ENCODE peak calls at places on chromosomes 16 and 17, in six cellular contexts. One of them, this sample, is unnamed.

GRCh38 chr17:32985357-32985756 is 6.3 kb upstream of the SPACA3 start:
- DNase-seq in memory B cell: no peak
- DNase-seq in naive thymus-derived CD8-positive, alpha-beta T cell: no peak
- DNase-seq in hepatocyte: no peak
- DNase-seq in ACHN: no peak
- DNase-seq in CD8-positive, alpha-beta T cell: no peak
- DNase-seq in this sample: no peak

GRCh38 chr17:83104577-83105505 is 25.4 kb downstream of the METRNL start:
- DNase-seq in memory B cell: no peak
- DNase-seq in naive thymus-derived CD8-positive, alpha-beta T cell: no peak
- DNase-seq in hepatocyte: no peak
- DNase-seq in ACHN: no peak
- DNase-seq in CD8-positive, alpha-beta T cell: no peak
- DNase-seq in this sample: no peak

GRCh38 chr16:55494994-55495421 is 13.9 kb upstream of the LPCAT2 start:
- DNase-seq in memory B cell: no peak
- DNase-seq in naive thymus-derived CD8-positive, alpha-beta T cell: no peak
- DNase-seq in hepatocyte: peak
- DNase-seq in ACHN: peak
- DNase-seq in CD8-positive, alpha-beta T cell: no peak
- DNase-seq in this sample: peak

GRCh38 chr17:73541111-73541510 is 103.1 kb downstream of the SDK2 start:
- DNase-seq in memory B cell: no peak
- DNase-seq in naive thymus-derived CD8-positive, alpha-beta T cell: no peak
- DNase-seq in hepatocyte: no peak
- DNase-seq in ACHN: no peak
- DNase-seq in CD8-positive, alpha-beta T cell: no peak
- DNase-seq in this sample: no peak

GRCh38 chr17:38730526-38731379 is 612 bp downstream of the CISD3 start:
- DNase-seq in memory B cell: no peak
- DNase-seq in naive thymus-derived CD8-positive, alpha-beta T cell: no peak
- DNase-seq in hepatocyte: peak
- DNase-seq in ACHN: peak
- DNase-seq in CD8-positive, alpha-beta T cell: no peak
- DNase-seq in this sample: no peak

GRCh38 chr17:17663160-17664072 is 17.8 kb upstream of the RAI1 start:
- DNase-seq in memory B cell: peak
- DNase-seq in naive thymus-derived CD8-positive, alpha-beta T cell: peak
- DNase-seq in hepatocyte: peak
- DNase-seq in ACHN: peak
- DNase-seq in CD8-positive, alpha-beta T cell: peak
- DNase-seq in this sample: peak

GRCh38 chr17:6413073-6413472 is 21.8 kb downstream of the AIPL1 start:
- DNase-seq in memory B cell: no peak
- DNase-seq in naive thymus-derived CD8-positive, alpha-beta T cell: no peak
- DNase-seq in hepatocyte: peak
- DNase-seq in ACHN: peak
- DNase-seq in CD8-positive, alpha-beta T cell: no peak
- DNase-seq in this sample: peak

GRCh38 chr16:69712914-69713581 is 13.3 kb downstream of the NQO1 start:
- DNase-seq in memory B cell: no peak
- DNase-seq in naive thymus-derived CD8-positive, alpha-beta T cell: no peak
- DNase-seq in hepatocyte: no peak
- DNase-seq in ACHN: no peak
- DNase-seq in CD8-positive, alpha-beta T cell: no peak
- DNase-seq in this sample: no peak

GRCh38 chr16:20868890-20869289 is 31.3 kb downstream of the DCUN1D3 start:
- DNase-seq in memory B cell: no peak
- DNase-seq in naive thymus-derived CD8-positive, alpha-beta T cell: no peak
- DNase-seq in hepatocyte: peak
- DNase-seq in ACHN: peak
- DNase-seq in CD8-positive, alpha-beta T cell: no peak
- DNase-seq in this sample: no peak

GRCh38 chr17:43224146-43224705 is 4.2 kb downstream of the CCDC200 start:
- DNase-seq in memory B cell: no peak
- DNase-seq in naive thymus-derived CD8-positive, alpha-beta T cell: no peak
- DNase-seq in hepatocyte: no peak
- DNase-seq in ACHN: no peak
- DNase-seq in CD8-positive, alpha-beta T cell: no peak
- DNase-seq in this sample: no peak

GRCh38 chr16:89522287-89522686 is 14.1 kb downstream of the SPG7 start:
- DNase-seq in memory B cell: no peak
- DNase-seq in naive thymus-derived CD8-positive, alpha-beta T cell: no peak
- DNase-seq in hepatocyte: no peak
- DNase-seq in ACHN: no peak
- DNase-seq in CD8-positive, alpha-beta T cell: no peak
- DNase-seq in this sample: no peak

GRCh38 chr17:72788950-72789585 is 303.4 kb downstream of the SLC39A11 start:
- DNase-seq in memory B cell: no peak
- DNase-seq in naive thymus-derived CD8-positive, alpha-beta T cell: no peak
- DNase-seq in hepatocyte: no peak
- DNase-seq in ACHN: no peak
- DNase-seq in CD8-positive, alpha-beta T cell: no peak
- DNase-seq in this sample: no peak

GRCh38 chr17:77909236-77909635 is 49.3 kb upstream of the TNRC6C start:
- DNase-seq in memory B cell: no peak
- DNase-seq in naive thymus-derived CD8-positive, alpha-beta T cell: no peak
- DNase-seq in hepatocyte: no peak
- DNase-seq in ACHN: no peak
- DNase-seq in CD8-positive, alpha-beta T cell: no peak
- DNase-seq in this sample: no peak

GRCh38 chr16:80563807-80564206 is 23.0 kb downstream of the DYNLRB2 start:
- DNase-seq in memory B cell: no peak
- DNase-seq in naive thymus-derived CD8-positive, alpha-beta T cell: no peak
- DNase-seq in hepatocyte: peak
- DNase-seq in ACHN: no peak
- DNase-seq in CD8-positive, alpha-beta T cell: no peak
- DNase-seq in this sample: no peak

GRCh38 chr16:66731101-66731500 is 20.3 kb downstream of the DYNC1LI2 start:
- DNase-seq in memory B cell: no peak
- DNase-seq in naive thymus-derived CD8-positive, alpha-beta T cell: no peak
- DNase-seq in hepatocyte: no peak
- DNase-seq in ACHN: no peak
- DNase-seq in CD8-positive, alpha-beta T cell: no peak
- DNase-seq in this sample: no peak

GRCh38 chr17:38897176-38897575 is 27.3 kb downstream of the LASP1 start:
- DNase-seq in memory B cell: no peak
- DNase-seq in naive thymus-derived CD8-positive, alpha-beta T cell: no peak
- DNase-seq in hepatocyte: no peak
- DNase-seq in ACHN: no peak
- DNase-seq in CD8-positive, alpha-beta T cell: no peak
- DNase-seq in this sample: no peak

This sample was measured in amniotic stem cell.